ENCODE peak calls at places on chromosomes 2 and 18, in ten cellular contexts. R, Z, J, C, D, X, U, P, V and N are unnamed samples.
A peak's percentile ranks its signal among the peaks of the same experiment; 100 is the strongest.

GRCh38 chr2:14479486-14479885 is 153.0 kb upstream of the LRATD1 start:
- DNase-seq in Z (no peak), J (no peak), P (no peak), R (no peak), D (no peak), V (no peak), X (no peak), U (no peak), C (no peak), N (no peak)

GRCh38 chr2:31886700-31887099 is 124.1 kb downstream of the MEMO1 start:
- DNase-seq in P (no peak), U (peak; percentile 86), C (no peak), V (no peak), D (no peak), X (no peak), J (peak; percentile 22), Z (no peak), R (no peak), N (no peak)

GRCh38 chr18:73164430-73164829 is 296.6 kb upstream of the NETO1 start:
- DNase-seq in U (peak; percentile 3), P (no peak), D (no peak), C (no peak), V (no peak), R (no peak), X (no peak), J (no peak), Z (no peak), N (no peak)

GRCh38 chr18:67385455-67385854 is 131.1 kb downstream of the DSEL start:
- DNase-seq in X (no peak), D (no peak), P (no peak), J (no peak), R (no peak), U (no peak), V (no peak), C (no peak), Z (no peak), N (no peak)

GRCh38 chr2:152432206-152432653 is 97.3 kb downstream of the FMNL2 start:
- DNase-seq in C (no peak), U (no peak), D (no peak), P (no peak), R (peak; percentile 92), J (no peak), V (peak; percentile 94), X (no peak), Z (no peak), N (peak; percentile 82)

GRCh38 chr2:187081409-187081808 is 232.4 kb upstream of the ZSWIM2 start:
- DNase-seq in P (no peak), Z (no peak), V (no peak), J (no peak), X (no peak), R (no peak), U (no peak), D (no peak), C (no peak), N (no peak)

GRCh38 chr2:175630319-175631246 is 371.5 kb downstream of the LNPK start:
- DNase-seq in J (no peak), Z (no peak), U (peak; percentile 4), P (peak; percentile 28), R (peak; percentile 15), X (no peak), D (no peak), V (peak; percentile 36), C (no peak), N (peak; percentile 63)

GRCh38 chr18:56383349-56383748 is 255.0 kb downstream of the TXNL1 start:
- DNase-seq in D (no peak), U (no peak), X (no peak), Z (no peak), V (no peak), P (no peak), R (no peak), C (no peak), J (no peak), N (no peak)

GRCh38 chr2:157404363-157404762 is 39.5 kb downstream of the CYTIP start:
- DNase-seq in U (no peak), Z (no peak), D (no peak), P (no peak), X (no peak), V (peak; percentile 76), R (peak; percentile 87), C (no peak), J (no peak), N (peak; percentile 8)

GRCh38 chr2:98913916-98914712 is 21.9 kb downstream of the CRACDL start:
- DNase-seq in R (peak; percentile 44), D (no peak), J (no peak), U (no peak), Z (peak; percentile 64), P (no peak), V (no peak), X (no peak), C (peak; percentile 39), N (peak; percentile 22)

GRCh38 chr2:20930928-20931327 is 108.0 kb upstream of the LDAH start:
- DNase-seq in C (no peak), U (no peak), R (peak; percentile 84), Z (no peak), X (no peak), V (peak; percentile 90), P (no peak), J (no peak), D (no peak), N (peak; percentile 44)

GRCh38 chr2:177812713-177813396 is 259.7 kb downstream of the PDE11A start:
- DNase-seq in R (no peak), D (no peak), C (no peak), U (peak; percentile 7), Z (no peak), X (no peak), J (no peak), V (peak; percentile 2), P (no peak), N (no peak)

GRCh38 chr18:62717059-62717849 is 1.9 kb downstream of the PHLPP1 start:
- DNase-seq in Z (peak; percentile 52), C (no peak), P (no peak), R (peak; percentile 89), V (peak; percentile 91), X (no peak), D (peak; percentile 56), J (peak; percentile 34), U (peak; percentile 70), N (peak; percentile 53)

GRCh38 chr2:226215902-226216503 is 583.6 kb downstream of the IRS1 start:
- DNase-seq in D (peak; percentile 71), Z (peak; percentile 77), V (peak; percentile 42), C (no peak), U (peak; percentile 90), R (peak; percentile 21), J (peak; percentile 77), X (no peak), P (peak; percentile 38), N (no peak)

GRCh38 chr2:121213386-121213785 is 71.6 kb downstream of the TFCP2L1 start:
- DNase-seq in R (no peak), Z (no peak), D (no peak), C (no peak), U (no peak), V (no peak), X (no peak), J (no peak), P (no peak), N (no peak)

GRCh38 chr2:197504000-197504399 is 3.8 kb downstream of the HSPE1 start:
- DNase-seq in V (no peak), R (no peak), X (no peak), Z (no peak), U (no peak), P (no peak), J (no peak), C (no peak), D (no peak), N (no peak)

GRCh38 chr2:220891405-220891804 is 680.7 kb downstream of the EPHA4 start:
- DNase-seq in Z (no peak), D (no peak), J (peak; percentile 51), U (peak; percentile 63), V (peak; percentile 87), X (no peak), R (peak; percentile 74), C (no peak), P (no peak), N (peak; percentile 91)

GRCh38 chr2:17539596-17539992 is 902 bp upstream of the VSNL1 start:
- DNase-seq in P (peak; percentile 25), X (peak; percentile 22), R (peak; percentile 79), D (peak; percentile 48), C (no peak), V (peak; percentile 80), Z (no peak), U (peak; percentile 79), J (peak; percentile 62), N (no peak)
- H3K27ac ChIP-seq in P (peak overlapping the region; percentile 85), X (peak overlapping the region; percentile 76), R (peak overlapping the region; percentile 95), D (peak overlapping the region; percentile 82), C (no peak overlapping the region), V (peak overlapping the region; percentile 59), Z (peak overlapping the region; percentile 85), U (peak overlapping the region; percentile 93), J (peak overlapping the region; percentile 58), N (peak overlapping the region; percentile 89)

DNA sequence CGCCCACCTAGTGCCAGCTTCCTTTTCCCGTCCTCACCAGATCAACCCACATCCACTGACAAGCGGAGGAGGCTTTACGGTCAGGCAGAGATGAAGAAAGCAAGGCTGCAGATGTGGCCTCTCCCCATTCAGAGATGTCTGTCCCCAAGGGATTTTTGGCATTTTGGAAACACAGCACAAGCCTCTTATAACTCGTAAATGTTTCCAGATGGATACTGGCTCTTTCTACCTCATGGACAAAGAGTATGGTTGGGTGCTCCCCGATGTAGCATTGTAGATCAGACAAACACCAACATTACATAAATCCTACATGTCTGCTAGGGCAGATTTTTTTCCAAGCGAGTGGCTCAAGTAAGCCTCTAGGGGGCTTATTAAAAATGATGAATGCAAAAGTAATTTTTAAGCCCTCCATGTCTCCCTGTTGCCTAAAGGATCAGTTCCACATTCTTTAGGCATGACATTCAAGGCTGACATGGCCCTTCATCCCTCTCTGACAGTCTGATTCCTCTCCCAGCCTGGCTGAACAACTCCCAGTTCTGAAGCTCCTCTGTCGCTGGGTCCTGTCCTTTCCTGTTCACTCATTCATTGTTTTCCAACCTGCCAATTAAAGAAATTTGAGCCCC is 11.7 kb downstream of the VIT start:
- DNase-seq in D (no peak), C (no peak), J (peak; percentile 4), U (no peak), V (peak; percentile 75), Z (no peak), P (no peak), X (no peak), R (no peak), N (peak; percentile 14)
- TF ChIP-seq CTCF in D (no peak), C (no peak), J (no peak), U (peak; percentile 3), V (peak; percentile 38), Z (no peak), P (no peak), X (no peak), R (no peak), N (no peak)

DNA sequence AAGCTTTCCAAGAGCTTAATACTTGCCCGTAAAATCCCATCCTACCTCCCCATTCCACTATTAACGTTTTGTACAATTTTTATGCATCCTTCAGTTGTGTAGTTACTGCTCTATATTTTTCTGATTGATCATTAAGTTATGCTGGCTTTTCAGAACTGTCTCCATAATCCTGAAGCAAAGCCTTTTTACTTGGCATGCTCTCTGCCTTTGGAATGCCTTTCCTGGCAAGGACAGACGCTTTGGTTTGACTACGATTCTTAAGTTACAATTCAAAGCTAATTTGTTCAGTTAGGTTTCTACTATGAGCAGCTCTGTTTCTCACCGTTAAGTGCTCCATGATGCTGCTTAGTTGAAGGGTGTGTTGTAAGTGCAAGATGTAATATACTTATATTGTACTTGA is 579.9 kb downstream of the ZEB2 start:
- DNase-seq in P (no peak), J (no peak), Z (no peak), U (peak; percentile 10), X (no peak), D (no peak), V (no peak), R (no peak), C (no peak), N (no peak)
- H3K27ac ChIP-seq in P (no peak overlapping the region), J (no peak overlapping the region), Z (no peak overlapping the region), U (no peak overlapping the region), X (no peak overlapping the region), D (no peak overlapping the region), V (no peak overlapping the region), R (no peak overlapping the region), C (no peak overlapping the region), N (no peak overlapping the region)

GRCh38 chr2:44247924-44248323 is 27.4 kb upstream of the SLC3A1 start:
- DNase-seq in J (no peak), Z (no peak), V (no peak), P (no peak), X (no peak), U (peak; percentile 76), C (no peak), D (no peak), R (no peak), N (no peak)
- TF ChIP-seq CTCF in J (peak; percentile 17), Z (no peak), V (peak; percentile 30), P (no peak), X (no peak), U (peak; percentile 82), C (no peak), D (no peak), R (no peak), N (no peak)